ENCODE peak calls at places on chromosomes 2 and 18, in four cellular contexts. C is stimulated activated CD4-positive, alpha-beta T cell treated with anti-CD3 and anti-CD28 coated beads, TNF-alpha, amount 100 ng/mL, for 24 hours; W is LoVo; B is AG08396. S is an unnamed sample.
A peak's percentile ranks its signal among the peaks of the same experiment; 100 is the strongest.

GRCh38 chr2:28108143-28108542 is 217.6 kb downstream of the BABAM2 start:
- DNase-seq in B (no peak), C (no peak), W (no peak), S (no peak)

GRCh38 chr2:102826904-102827303 is 65.1 kb downstream of the TMEM182 start:
- DNase-seq in W (no peak), B (peak; percentile 11), C (no peak), S (no peak)

GRCh38 chr18:59026831-59027410 is 112.8 kb upstream of the SEC11C start:
- DNase-seq in B (no peak), W (no peak), C (no peak), S (no peak)

GRCh38 chr2:15119722-15120175 is 441.4 kb downstream of the NBAS start:
- DNase-seq in W (no peak), C (no peak), B (no peak), S (no peak)

GRCh38 chr2:181984814-181985631 is 630 bp upstream of the PPP1R1C start:
- DNase-seq in W (no peak), B (no peak), C (no peak), S (no peak)

GRCh38 chr2:41963661-41964525 is 83.9 kb upstream of the PKDCC start:
- DNase-seq in C (no peak), B (no peak), W (peak; percentile 44), S (no peak)

GRCh38 chr2:21372654-21373053 is 248.9 kb downstream of the TDRD15 start:
- DNase-seq in C (no peak), W (peak; percentile 5), B (no peak), S (no peak)

GRCh38 chr18:24992491-24992890 is 359.5 kb downstream of the ZNF521 start:
- DNase-seq in W (no peak), C (no peak), B (no peak), S (no peak)

GRCh38 chr2:24403168-24403850 is 43.0 kb upstream of the ITSN2 start:
- DNase-seq in W (no peak), B (no peak), C (no peak), S (no peak)

GRCh38 chr2:193409951-193410350 is 1215.2 kb upstream of the TMEFF2 start:
- DNase-seq in W (no peak), B (no peak), C (no peak), S (no peak)

GRCh38 chr2:127641133-127641532 is 4.8 kb upstream of the GPR17 start:
- DNase-seq in C (no peak), W (no peak), B (no peak), S (no peak)

GRCh38 chr18:52339891-52340371 is at the start of gene DCC:
- DNase-seq in W (no peak), B (no peak), C (no peak), S (no peak)